ENCODE peak calls at places on chromosomes 11 and 22, in five cellular contexts. L, A, G, S and B are unnamed samples.

GRCh38 chr11:17985517-17985916 is 27.3 kb downstream of the SERGEF start:
- DNase-seq in S (no peak), L (peak), G (no peak), A (no peak), B (no peak)

GRCh38 chr11:88338223-88338661 is 706 bp upstream of the CTSC start:
- DNase-seq in A (peak), G (peak), L (peak), S (peak), B (peak)

GRCh38 chr11:38718049-38718448 is 2120.0 kb upstream of the RAG2 start:
- DNase-seq in G (peak), A (peak), S (no peak), L (peak), B (peak)

GRCh38 chr22:28034760-28035401 is 115.8 kb upstream of the PITPNB start:
- DNase-seq in G (peak), S (no peak), L (no peak), A (no peak), B (peak)

GRCh38 chr11:108836541-108836940 is 171.7 kb downstream of the DDX10 start:
- DNase-seq in L (no peak), G (no peak), S (no peak), A (no peak), B (no peak)

GRCh38 chr11:70240337-70240736 is 30.2 kb upstream of the PPFIA1 start:
- DNase-seq in L (no peak), S (no peak), G (no peak), A (no peak), B (no peak)

GRCh38 chr22:26805131-26805530 is 147.7 kb downstream of the MIAT start:
- DNase-seq in A (no peak), G (peak), S (no peak), L (no peak), B (no peak)

GRCh38 chr11:111081021-111081511 is 164.5 kb upstream of the POU2AF2 start:
- DNase-seq in L (no peak), S (no peak), A (no peak), G (no peak), B (no peak)

DNA sequence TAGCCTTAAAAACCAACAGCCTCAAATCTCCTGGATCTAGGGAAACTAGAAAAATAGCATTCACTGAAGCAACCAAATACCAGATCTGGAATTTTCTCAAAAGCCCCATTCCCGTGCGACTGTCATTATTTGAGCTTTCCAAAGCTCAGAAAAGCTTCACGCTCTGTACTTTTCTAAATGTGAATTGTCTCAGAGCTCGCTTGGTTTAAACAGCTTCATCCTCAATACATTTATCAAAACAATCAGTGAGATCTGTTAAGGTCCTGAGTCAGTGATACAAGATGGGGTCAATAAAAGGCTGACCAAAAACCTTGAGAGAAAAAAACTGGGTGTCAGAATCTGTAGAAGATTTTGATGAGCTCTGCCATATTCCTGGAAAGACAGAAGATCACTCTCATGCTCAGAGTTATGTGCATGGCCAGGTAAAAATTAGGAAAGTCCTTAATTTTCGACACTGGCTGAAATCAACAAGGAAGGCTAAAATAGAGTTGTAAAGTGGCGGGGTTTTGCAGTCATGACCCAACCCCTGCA is 60.2 kb upstream of the VPREB1 start:
- DNase-seq in S (no peak), L (no peak), A (no peak), G (no peak), B (no peak)
- TF ChIP-seq EZH2 in S (no peak), L (no peak), A (no peak), G (no peak), B (no peak)

GRCh38 chr22:40853961-40854360 is 2.5 kb downstream of the ST13 start:
- DNase-seq in S (no peak), G (no peak), L (no peak), A (no peak), B (peak)
- H3K4me3 ChIP-seq in S (no peak), G (peak), L (peak), A (peak), B (peak)

GRCh38 chr11:104883342-104883741 is 14.9 kb downstream of the CASP12 start:
- DNase-seq in L (no peak), G (no peak), S (no peak), A (no peak), B (no peak)

GRCh38 chr11:104876324-104876723 is 21.9 kb downstream of the CASP12 start:
- DNase-seq in L (no peak), A (no peak), S (no peak), G (no peak), B (no peak)

GRCh38 chr11:104876838-104877500 is 21.3 kb downstream of the CASP12 start:
- DNase-seq in L (no peak), G (no peak), A (no peak), S (peak), B (no peak)

GRCh38 chr11:104881117-104881794 is 17.0 kb downstream of the CASP12 start:
- DNase-seq in L (no peak), A (no peak), S (peak), G (no peak), B (no peak)

DNA sequence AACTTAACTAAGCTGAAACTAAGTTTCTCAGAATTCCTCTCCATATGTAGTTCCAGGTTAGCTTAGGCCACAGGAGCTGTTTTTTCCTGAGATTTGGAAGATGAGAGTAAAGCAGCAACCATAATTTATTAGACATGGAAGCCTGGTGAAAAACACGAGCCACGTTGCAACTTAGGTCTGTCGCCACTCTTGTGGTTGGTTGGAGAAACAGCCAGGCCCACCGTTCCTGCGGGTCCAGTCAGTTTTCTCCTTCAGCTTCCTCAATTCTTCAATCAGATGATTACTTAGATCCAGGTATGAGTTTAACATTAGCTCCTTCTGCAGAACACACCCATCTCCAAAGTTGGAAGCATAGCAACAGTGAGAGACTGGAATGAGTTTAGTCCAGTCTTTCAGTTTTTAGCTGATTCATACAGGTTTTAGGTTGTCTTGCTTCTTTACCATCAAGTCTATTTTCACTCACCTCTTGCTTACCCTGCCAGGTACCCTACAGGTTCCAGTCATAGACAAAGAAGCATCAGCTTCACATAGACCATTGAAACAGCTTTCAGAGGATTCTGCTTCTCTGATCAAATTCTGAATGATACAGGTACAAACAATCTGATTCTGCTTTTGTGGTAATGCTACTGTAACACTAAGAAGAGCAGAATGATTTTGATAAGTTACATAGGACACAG is 18.6 kb downstream of the CASP12 start:
- DNase-seq in L (no peak), A (no peak), S (no peak), G (no peak), B (no peak)
- TF ChIP-seq EZH2 in L (no peak), A (no peak), S (no peak), G (no peak), B (no peak)

DNA sequence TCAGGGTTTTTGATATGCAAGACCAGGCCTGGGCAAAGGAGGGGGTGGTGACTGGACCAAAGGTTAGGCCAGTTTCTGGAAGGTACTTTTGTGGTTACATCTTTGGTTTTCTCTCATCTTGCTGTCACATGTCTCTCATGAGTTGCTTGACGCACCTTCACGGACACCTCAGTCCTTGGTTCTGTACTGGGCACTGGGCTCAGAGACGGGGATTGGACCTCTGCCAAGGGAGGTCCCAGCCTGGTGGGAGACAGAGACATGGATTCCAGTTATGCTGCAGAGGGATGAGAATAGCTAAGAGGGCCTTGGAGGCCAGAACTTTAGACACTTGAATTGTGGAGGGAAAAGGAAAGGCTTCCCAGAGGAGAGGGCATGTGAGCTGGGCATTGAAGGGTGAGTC is 1.7 kb downstream of the USP35 start:
- DNase-seq in L (no peak), S (no peak), G (no peak), A (no peak), B (no peak)
- H3K4me3 ChIP-seq in L (peak), S (no peak), G (no peak), A (no peak), B (no peak)

GRCh38 chr22:37428649-37429586 is 1.6 kb upstream of the ELFN2 start:
- DNase-seq in A (peak), S (peak), L (peak), G (peak), B (peak)
- TF ChIP-seq EZH2 in A (no peak), S (no peak), L (peak), G (no peak), B (peak)

GRCh38 chr11:102283088-102283487 is 34.2 kb upstream of the BIRC3 start:
- DNase-seq in L (no peak), G (no peak), S (no peak), A (no peak), B (no peak)

GRCh38 chr11:102284008-102284407 is 33.3 kb upstream of the BIRC3 start:
- DNase-seq in A (no peak), S (no peak), L (no peak), G (no peak), B (no peak)

GRCh38 chr11:102279641-102280170 is 37.6 kb upstream of the BIRC3 start:
- DNase-seq in L (peak), A (peak), G (peak), S (peak), B (peak)

GRCh38 chr11:102276302-102277182 is 40.7 kb upstream of the BIRC3 start:
- DNase-seq in S (no peak), L (no peak), A (no peak), G (no peak), B (peak)

DNA sequence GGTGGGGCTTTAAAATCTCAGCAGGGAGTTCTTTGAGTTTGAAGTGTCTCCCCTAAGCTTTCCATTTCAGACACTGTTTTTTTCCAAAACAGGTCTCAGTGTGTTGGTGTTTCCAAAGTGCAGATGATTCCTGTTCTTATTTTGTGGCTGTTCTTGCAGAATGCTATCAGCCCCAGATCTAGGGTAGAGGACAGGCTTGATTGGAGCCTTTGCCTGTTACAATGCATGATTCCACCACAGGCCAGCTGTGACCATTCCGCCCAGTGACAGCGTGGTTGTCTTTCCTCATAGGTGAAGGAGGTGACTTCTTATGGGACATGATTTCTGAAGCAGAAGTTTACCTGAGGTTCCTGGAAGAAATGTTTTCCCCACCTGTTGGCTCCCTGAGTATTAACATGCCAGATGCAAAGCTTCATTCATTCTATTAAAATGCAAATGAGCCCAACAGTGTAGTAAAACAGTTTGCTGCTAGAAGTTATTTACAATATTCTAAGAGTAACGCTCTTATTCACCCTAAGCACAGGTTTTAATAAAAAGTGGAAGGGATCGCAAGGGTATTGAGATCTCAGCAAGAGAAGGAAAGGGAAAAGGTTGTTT is 36.9 kb upstream of the BIRC3 start:
- DNase-seq in L (peak), S (no peak), G (no peak), A (peak), B (no peak)
- H3K4me3 ChIP-seq in L (no peak), S (no peak), G (no peak), A (peak), B (peak)

GRCh38 chr22:39528080-39528661 is 4.4 kb downstream of the RPS19BP1 start:
- DNase-seq in L (no peak), A (no peak), G (peak), S (no peak), B (no peak)

GRCh38 chr22:39530136-39530535 is 2.4 kb downstream of the RPS19BP1 start:
- DNase-seq in G (no peak), S (no peak), L (no peak), A (no peak), B (no peak)

GRCh38 chr22:39529487-39529851 is 3.1 kb downstream of the RPS19BP1 start:
- DNase-seq in S (no peak), G (no peak), A (no peak), L (no peak), B (no peak)

GRCh38 chr22:39527481-39527961 is 5.0 kb downstream of the RPS19BP1 start:
- DNase-seq in L (peak), S (peak), G (no peak), A (peak), B (no peak)

GRCh38 chr22:39528681-39529486 is 3.7 kb downstream of the RPS19BP1 start:
- DNase-seq in A (peak), G (peak), S (peak), L (peak), B (peak)
- TF ChIP-seq EZH2 in A (no peak), G (no peak), S (no peak), L (no peak), B (no peak)

GRCh38 chr11:125138966-125139365 is 25.6 kb upstream of the PKNOX2 start:
- DNase-seq in G (no peak), A (no peak), L (no peak), S (no peak), B (no peak)

GRCh38 chr11:125141178-125141577 is 23.4 kb upstream of the PKNOX2 start:
- DNase-seq in L (no peak), A (peak), G (no peak), S (no peak), B (no peak)

GRCh38 chr11:125146232-125146631 is 18.3 kb upstream of the PKNOX2 start:
- DNase-seq in A (peak), G (no peak), S (no peak), L (no peak), B (no peak)

GRCh38 chr11:125140251-125140650 is 24.3 kb upstream of the PKNOX2 start:
- DNase-seq in S (no peak), A (no peak), L (no peak), G (no peak), B (no peak)

GRCh38 chr11:125141686-125142535 is 22.6 kb upstream of the PKNOX2 start:
- DNase-seq in S (peak), L (no peak), A (peak), G (peak), B (peak)
- H3K4me3 ChIP-seq in S (no peak), L (no peak), A (peak), G (no peak), B (no peak)

DNA sequence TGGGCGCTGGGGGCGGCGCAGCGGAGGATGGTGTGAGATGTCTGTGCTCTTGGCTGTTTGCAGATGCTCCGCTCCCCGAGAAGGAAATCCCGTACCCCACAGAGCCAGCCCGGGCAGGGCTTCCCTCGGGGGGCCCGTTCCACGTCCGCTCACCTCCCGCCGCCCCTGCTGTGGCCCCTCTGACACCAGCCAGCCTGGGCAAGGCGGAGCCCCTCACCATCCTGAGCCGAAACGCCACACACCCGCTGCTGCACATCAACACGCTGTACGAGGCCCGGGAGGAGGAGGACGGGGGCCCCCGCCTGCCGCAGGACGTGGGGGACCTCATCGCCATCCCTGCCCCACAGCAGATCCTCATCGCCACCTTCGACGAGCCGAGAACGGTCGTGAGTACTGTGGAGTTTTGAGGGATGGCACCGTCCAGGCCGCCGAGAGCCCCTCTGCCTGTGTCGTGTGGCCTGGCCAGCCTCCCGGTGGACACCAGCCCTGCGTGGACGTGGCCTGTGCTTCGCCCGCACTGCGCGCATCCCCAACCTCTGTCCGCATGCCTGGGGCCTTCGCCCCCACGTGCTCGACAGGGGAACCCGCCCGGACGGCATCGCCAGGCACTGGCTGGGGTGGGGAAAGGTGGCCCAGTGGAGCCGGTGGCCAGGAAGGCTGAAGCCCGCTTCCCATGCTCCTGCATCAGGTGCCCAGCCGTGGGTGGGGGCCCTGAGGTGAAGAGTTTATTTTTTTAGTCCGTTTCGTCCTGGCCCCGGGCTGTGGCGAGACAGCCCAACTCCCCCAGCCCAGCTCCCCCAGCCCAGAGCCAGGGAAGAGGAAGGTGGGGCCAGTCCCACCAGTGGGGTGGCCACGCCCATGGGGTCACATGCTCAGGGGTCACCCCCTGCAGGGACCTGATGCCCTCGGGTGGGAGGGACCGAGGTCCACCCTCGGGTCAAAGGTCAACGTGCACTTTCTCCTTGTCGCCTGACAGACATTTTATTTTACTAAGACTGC is 6.5 kb upstream of the TRABD start:
- DNase-seq in A (no peak), L (no peak), G (no peak), S (no peak), B (no peak)
- TF ChIP-seq EZH2 in A (no peak), L (no peak), G (no peak), S (no peak), B (no peak)